ENCODE peak calls at places on chromosomes 3 and 15, in four cellular contexts. X is activated T-helper 1 cell treated with anti-CD3 and anti-CD28 coated beads, Interleukin-2, amount 50 U/mL, for 16 hours; H is H7; G is COR-L47. S is an unnamed sample.

GRCh38 chr3:13801361-13802214 is 78.3 kb downstream of the WNT7A start:
- DNase-seq in X (no peak), H (no peak), G (no peak), S (no peak)

GRCh38 chr3:165653130-165653778 is 184.0 kb downstream of the BCHE start:
- DNase-seq in X (no peak), H (no peak), G (no peak), S (no peak)

GRCh38 chr3:51500632-51501131 is 867 bp upstream of the DCAF1 start:
- DNase-seq in X (no peak), H (no peak), G (no peak), S (no peak)

GRCh38 chr3:178950676-178951075 is 120.9 kb downstream of the ZMAT3 start:
- DNase-seq in X (no peak), H (no peak), G (no peak), S (no peak)

GRCh38 chr3:71135373-71136088 is 448.0 kb downstream of the FOXP1 start:
- DNase-seq in X (no peak), H (no peak), G (no peak), S (no peak)

GRCh38 chr15:22988811-22989210 is 8.6 kb upstream of the CYFIP1 start:
- DNase-seq in X (no peak), H (no peak), G (no peak), S (no peak)

GRCh38 chr3:116473602-116474001 is 28.3 kb upstream of the LSAMP start:
- DNase-seq in X (no peak), H (no peak), G (no peak), S (no peak)

GRCh38 chr3:42746455-42747450 is 26.3 kb downstream of the CCDC13 start:
- DNase-seq in X (no peak), H (no peak), G (peak), S (no peak)

GRCh38 chr3:7854721-7855120 is 646.9 kb upstream of the LMCD1 start:
- DNase-seq in X (no peak), H (no peak), G (no peak), S (no peak)

GRCh38 chr3:12556723-12557471 is at the start of gene MKRN2:
- DNase-seq in X (peak), H (peak), G (peak), S (peak)

GRCh38 chr15:45378913-45379262 is 544 bp upstream of the GATM start:
- DNase-seq in X (no peak), H (peak), G (no peak), S (no peak)

GRCh38 chr3:149726716-149727407 is 25.4 kb downstream of the COMMD2 start:
- DNase-seq in X (no peak), H (no peak), G (no peak), S (no peak)

GRCh38 chr3:154244644-154245043 is 79.6 kb downstream of the DHX36 start:
- DNase-seq in X (no peak), H (no peak), G (no peak), S (no peak)

GRCh38 chr3:134067311-134068161 is 37.8 kb upstream of the SLCO2A1 start:
- DNase-seq in X (no peak), H (no peak), G (no peak), S (no peak)

GRCh38 chr3:112390783-112391641 is 58.1 kb downstream of the CD200 start:
- DNase-seq in X (no peak), H (peak), G (peak), S (no peak)

GRCh38 chr3:46881819-46882376 is 4.4 kb downstream of the PTH1R start:
- DNase-seq in X (no peak), H (peak), G (no peak), S (no peak)

GRCh38 chr3:108546249-108546648 is 35.9 kb upstream of the MYH15 start:
- DNase-seq in X (no peak), H (no peak), G (no peak), S (no peak)